ENCODE peak calls at places on chromosomes 5 and 9, in five cellular contexts. L is H54; M is GF-D8; X is Right ventricle myocardium superior; O is stimulated activated CD4-positive, alpha-beta T cell treated with anti-CD3 and anti-CD28 coated beads, Interleukin-4, amount 100 ng/mL, for 4 hours. N is an unnamed sample.

GRCh38 chr9:96660693-96661248 is 5.7 kb upstream of the PRXL2C start:
- DNase-seq in L (no peak), M (no peak), X (no peak), O (no peak), N (no peak)

GRCh38 chr5:17808566-17808965 is 174.3 kb downstream of the TAF11L14 start:
- DNase-seq in O (no peak), L (no peak), M (no peak), X (no peak), N (no peak)

GRCh38 chr9:16417101-16417500 is 453.4 kb downstream of the BNC2 start:
- DNase-seq in M (no peak), X (no peak), L (no peak), O (no peak), N (no peak)

GRCh38 chr5:73234156-73234555 is 61.2 kb downstream of the TMEM174 start:
- DNase-seq in M (no peak), O (no peak), X (no peak), L (no peak), N (no peak)

GRCh38 chr5:76548525-76549229 is 74.5 kb downstream of the F2RL2 start:
- DNase-seq in L (no peak), X (no peak), M (no peak), O (no peak), N (no peak)

GRCh38 chr5:120567921-120568320 is 103.8 kb downstream of the PRR16 start:
- DNase-seq in X (no peak), L (no peak), M (no peak), O (no peak), N (no peak)

GRCh38 chr5:179194941-179195381 is 134.8 kb downstream of the ZNF354C start:
- DNase-seq in X (peak; percentile 26), L (no peak), M (no peak), O (no peak), N (peak; percentile 24)

GRCh38 chr9:93264338-93265125 is 80.6 kb downstream of the WNK2 start:
- DNase-seq in L (no peak), O (no peak), X (no peak), M (no peak), N (peak; percentile 66)

GRCh38 chr9:93326056-93326455 is 125.4 kb upstream of the FAM120A start:
- DNase-seq in O (no peak), X (no peak), L (no peak), M (no peak), N (no peak)

GRCh38 chr5:145637396-145637795 is 197.7 kb downstream of the PRELID2 start:
- DNase-seq in L (no peak), O (no peak), M (no peak), X (no peak), N (no peak)

GRCh38 chr5:41093803-41094202 is 22.7 kb upstream of the MROH2B start:
- DNase-seq in X (no peak), M (no peak), O (no peak), L (no peak), N (no peak)

GRCh38 chr5:100270323-100270771 is 264.8 kb upstream of the FAM174A start:
- DNase-seq in O (no peak), L (no peak), M (no peak), X (no peak), N (no peak)

GRCh38 chr5:81233080-81233634 is at the start of gene CKMT2:
- DNase-seq in O (no peak), M (no peak), L (no peak), X (peak; percentile 92), N (peak; percentile 90)

GRCh38 chr5:137672001-137672400 is 63.9 kb downstream of the KLHL3 start:
- DNase-seq in O (no peak), L (no peak), M (no peak), X (no peak), N (no peak)

GRCh38 chr9:78856781-78857180 is 559.9 kb downstream of the PSAT1 start:
- DNase-seq in L (no peak), M (no peak), X (no peak), O (no peak), N (no peak)

GRCh38 chr5:6712136-6712581 is 1.1 kb upstream of the TENT4A start:
- DNase-seq in M (no peak), O (peak; percentile 22), X (peak; percentile 72), L (peak; percentile 64), N (peak; percentile 86)

GRCh38 chr5:126610616-126611015 is 9.9 kb downstream of the PHAX start:
- DNase-seq in O (no peak), M (no peak), L (no peak), X (no peak), N (no peak)

GRCh38 chr5:129125819-129126218 is 31.3 kb downstream of the ISOC1 start:
- DNase-seq in M (no peak), O (no peak), L (no peak), X (no peak), N (no peak)

GRCh38 chr9:109857337-109857736 is 77.3 kb downstream of the PALM2AKAP2 start:
- DNase-seq in M (no peak), L (no peak), X (no peak), O (no peak), N (no peak)

GRCh38 chr5:139760066-139761056 is 35.2 kb upstream of the PSD2 start:
- DNase-seq in L (peak; percentile 96), M (no peak), O (no peak), X (no peak), N (no peak)

GRCh38 chr9:137240321-137240840 is 706 bp upstream of the TUBB4B start:
- DNase-seq in L (peak; percentile 92), M (peak; percentile 58), O (peak; percentile 80), X (peak; percentile 90), N (peak; percentile 93)

GRCh38 chr5:56620903-56621680 is 194.3 kb upstream of the MAP3K1 start:
- DNase-seq in O (no peak), L (no peak), X (no peak), M (no peak), N (no peak)

N was measured in aorta.